ENCODE peak calls at places on chromosomes 4 and X, in five cellular contexts. I, H, C, M and V are unnamed samples.

GRCh38 chrX:68834371-68835103 is 5.7 kb downstream of the EFNB1 start:
- DNase-seq in M (no peak), I (peak), C (no peak), H (no peak), V (no peak)

GRCh38 chr4:56148428-56148827 is 199.7 kb downstream of the CEP135 start:
- DNase-seq in C (no peak), H (no peak), M (no peak), I (no peak), V (peak)

GRCh38 chr4:81828991-81829390 is 357.3 kb upstream of the RASGEF1B start:
- DNase-seq in I (no peak), M (no peak), C (no peak), H (no peak), V (no peak)

GRCh38 chr4:128162434-128162833 is 101.3 kb downstream of the LARP1B start:
- DNase-seq in H (peak), I (no peak), M (no peak), C (no peak), V (peak)

GRCh38 chr4:173794662-173795061 is 264.6 kb upstream of the HAND2 start:
- DNase-seq in M (no peak), C (no peak), H (no peak), I (no peak), V (peak)

GRCh38 chr4:56424697-56425514 is 10.5 kb downstream of the PPAT start:
- DNase-seq in H (peak), M (peak), I (no peak), C (no peak), V (peak)

GRCh38 chr4:2891294-2891693 is 47.6 kb downstream of the ADD1 start:
- DNase-seq in M (no peak), I (no peak), C (no peak), H (no peak), V (peak)

GRCh38 chr4:78346222-78346621 is 205.3 kb upstream of the ANXA3 start:
- DNase-seq in C (no peak), H (no peak), I (no peak), M (no peak), V (no peak)

GRCh38 chrX:131923614-131924250 is 99.4 kb upstream of the STK26 start:
- DNase-seq in I (no peak), C (no peak), H (no peak), M (no peak), V (no peak)

DNA sequence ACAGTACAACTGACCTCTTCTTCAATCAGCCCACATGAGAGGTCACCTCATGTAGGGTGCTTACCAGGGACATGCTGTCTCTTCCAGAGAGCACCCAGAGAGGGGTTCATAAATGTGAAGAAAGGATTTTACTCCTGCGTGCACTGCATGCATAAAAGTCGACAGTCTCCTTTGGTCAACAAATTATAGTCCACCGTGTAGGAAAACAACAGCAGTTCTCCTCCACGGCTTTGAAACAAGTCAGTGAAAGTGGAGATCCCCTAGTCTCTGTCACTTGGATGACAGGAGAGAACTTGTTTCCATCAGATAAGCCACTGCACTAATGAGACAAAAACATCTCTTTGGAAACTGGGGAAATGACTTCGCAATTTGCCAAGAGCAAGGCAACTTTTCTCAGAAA is 9.7 kb downstream of the UNC5C start:
- DNase-seq in H (no peak), C (no peak), M (no peak), I (no peak), V (no peak)
- H3K27ac ChIP-seq in H (no peak), C (no peak), M (no peak), I (no peak), V (peak)

GRCh38 chrX:100642296-100642695 is 1.7 kb upstream of the SRPX2 start:
- DNase-seq in M (no peak), H (peak), I (no peak), C (no peak), V (no peak)
- H2AFZ ChIP-seq in M (no peak), H (no peak), I (no peak), C (no peak), V (no peak)

GRCh38 chr4:41141910-41142309 is 72.4 kb downstream of the APBB2 start:
- DNase-seq in H (no peak), M (no peak), I (no peak), C (no peak), V (peak)
- H3K4me2 ChIP-seq in H (no peak), M (no peak), I (no peak), C (no peak), V (no peak)

GRCh38 chr4:42151568-42152506 is 618 bp downstream of the BEND4 start:
- DNase-seq in C (peak), M (no peak), H (peak), I (peak), V (no peak)
- H3K27ac ChIP-seq in C (no peak), M (no peak), H (no peak), I (no peak), V (no peak)

DNA sequence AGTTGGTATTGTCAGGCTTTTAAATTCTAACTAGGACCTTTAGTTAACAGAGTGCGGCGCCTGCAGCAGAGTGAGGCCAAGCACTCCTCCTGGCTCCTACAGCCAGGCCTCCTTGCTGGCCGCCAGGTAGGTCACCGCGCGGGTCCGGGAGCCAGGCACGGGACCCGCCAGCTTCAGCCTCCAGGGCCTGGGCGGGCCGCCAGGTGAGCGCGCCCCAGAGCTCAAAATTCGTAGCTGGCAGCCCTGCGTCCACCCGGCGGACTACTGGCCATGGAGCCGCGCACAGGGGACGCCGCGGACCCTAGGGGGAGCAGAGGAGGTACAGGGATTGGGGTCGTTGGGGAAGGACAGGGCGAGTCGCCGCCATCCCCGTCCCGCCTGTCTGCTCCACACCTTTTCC is at the start of gene MAGIX:
- DNase-seq in C (no peak), I (peak), M (no peak), H (peak), V (no peak)
- H2AFZ ChIP-seq in C (peak), I (no peak), M (no peak), H (no peak), V (peak)

GRCh38 chrX:44267116-44267515 is 76.4 kb downstream of the EFHC2 start:
- DNase-seq in I (no peak), M (no peak), C (no peak), H (no peak), V (no peak)

GRCh38 chrX:44267861-44268260 is 75.6 kb downstream of the EFHC2 start:
- DNase-seq in M (no peak), C (no peak), I (no peak), H (no peak), V (no peak)

GRCh38 chrX:44265559-44265958 is 77.9 kb downstream of the EFHC2 start:
- DNase-seq in C (no peak), H (no peak), M (no peak), I (no peak), V (no peak)

GRCh38 chrX:44261286-44261685 is 82.2 kb downstream of the EFHC2 start:
- DNase-seq in H (no peak), I (no peak), M (no peak), C (no peak), V (no peak)

GRCh38 chrX:44264936-44265335 is 78.5 kb downstream of the EFHC2 start:
- DNase-seq in M (no peak), C (no peak), I (no peak), H (no peak), V (no peak)
- H3K4me2 ChIP-seq in M (no peak), C (no peak), I (no peak), H (no peak), V (no peak)

GRCh38 chr4:139658185-139658584 is 7.4 kb upstream of the MGST2 start:
- DNase-seq in I (peak), H (peak), M (no peak), C (no peak), V (no peak)
- H3K27ac ChIP-seq in I (no peak), H (no peak), M (no peak), C (no peak), V (no peak)

DNA sequence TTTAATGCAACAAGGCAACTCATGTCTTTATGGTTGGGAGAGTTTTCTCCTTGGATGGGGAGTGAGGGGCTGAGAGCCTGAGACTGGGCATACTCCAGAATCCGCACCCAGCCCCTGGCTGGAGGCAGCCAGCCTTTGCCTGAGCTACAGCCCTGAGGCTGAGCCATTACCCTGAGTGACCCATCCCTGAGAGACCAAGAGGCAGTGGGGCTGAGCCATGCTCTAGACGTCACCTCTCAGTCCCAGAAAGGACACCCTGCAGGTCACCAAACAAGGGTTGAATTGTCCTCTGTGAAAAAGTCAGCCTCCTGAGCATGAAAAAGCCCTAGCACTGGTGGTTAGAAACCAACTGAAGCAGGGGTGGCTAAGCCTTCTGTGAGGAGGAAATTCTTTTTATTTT is 151.2 kb upstream of the GATB start:
- DNase-seq in M (no peak), H (no peak), C (no peak), I (no peak), V (no peak)
- H2AFZ ChIP-seq in M (no peak), H (peak), C (no peak), I (no peak), V (no peak)